ENCODE peak calls at places on chromosomes 2 and 18, in ten cellular contexts. D is M059J; M is A549; X is 8988T; R is stimulated activated CD8-positive, alpha-beta memory T cell treated with anti-CD3 and anti-CD28 coated beads, Interleukin-7, amount 100 ng/mL, for 1 hour; H is A673; Y is T-helper 2 cell; I is RWPE1; K is Caki2; G is NCI-H2171 treated with DMSO at 0.1 percent for 48 hours. O is an unnamed sample.

GRCh38 chr2:112942654-112943002 is 31.7 kb downstream of the IL37 start:
- DNase-seq in K (no peak), X (no peak), I (peak; percentile 36), R (no peak), Y (no peak), H (no peak), M (no peak), G (no peak), D (peak; percentile 53), O (no peak)

GRCh38 chr2:189300917-189301316 is 121.4 kb upstream of the COL5A2 start:
- DNase-seq in H (no peak), D (no peak), X (no peak), G (no peak), Y (no peak), M (no peak), K (no peak), R (no peak), I (no peak), O (no peak)

GRCh38 chr2:139684286-139684860 is 904.2 kb upstream of the NXPH2 start:
- DNase-seq in G (no peak), H (no peak), M (no peak), Y (no peak), D (no peak), I (no peak), R (no peak), X (no peak), K (no peak), O (no peak)

GRCh38 chr2:45578056-45578843 is 32.8 kb downstream of the SRBD1 start:
- DNase-seq in R (no peak), I (no peak), Y (no peak), H (peak; percentile 78), K (no peak), X (no peak), M (peak; percentile 47), D (peak; percentile 34), G (no peak), O (peak; percentile 4)

GRCh38 chr2:1738646-1739302 is 5.5 kb downstream of the PXDN start:
- DNase-seq in G (no peak), Y (no peak), K (no peak), R (no peak), H (no peak), I (no peak), M (no peak), D (no peak), X (no peak), O (no peak)

GRCh38 chr2:240237609-240238151 is 97.2 kb upstream of the OTOS start:
- DNase-seq in X (no peak), K (no peak), Y (no peak), I (peak; percentile 57), H (no peak), G (no peak), D (peak; percentile 65), M (no peak), R (no peak), O (no peak)

GRCh38 chr2:99448556-99448955 is 41.3 kb downstream of the REV1 start:
- DNase-seq in I (peak; percentile 68), M (no peak), Y (no peak), K (no peak), H (no peak), D (peak; percentile 69), X (no peak), G (no peak), R (no peak), O (no peak)

GRCh38 chr2:147108553-147108952 is 736.3 kb upstream of the ACVR2A start:
- DNase-seq in I (no peak), H (peak; percentile 3), M (no peak), R (no peak), D (peak; percentile 3), Y (no peak), G (no peak), K (peak; percentile 78), X (no peak), O (no peak)

GRCh38 chr2:173523497-173523896 is 168.8 kb downstream of the CDCA7 start:
- DNase-seq in X (no peak), H (no peak), D (no peak), I (no peak), G (no peak), M (no peak), Y (no peak), R (no peak), K (no peak), O (no peak)

GRCh38 chr2:75500633-75501032 is 60.1 kb downstream of the EVA1A start:
- DNase-seq in D (peak; percentile 90), H (peak; percentile 77), I (peak; percentile 12), R (no peak), M (no peak), G (no peak), Y (no peak), K (peak; percentile 54), X (no peak), O (no peak)

GRCh38 chr2:219619235-219619634 is 8.2 kb upstream of the SLC4A3 start:
- DNase-seq in G (no peak), M (no peak), I (no peak), D (no peak), H (no peak), Y (no peak), X (no peak), K (no peak), R (no peak), O (no peak)

GRCh38 chr2:64220285-64220684 is 76.1 kb upstream of the PELI1 start:
- DNase-seq in I (no peak), G (no peak), M (no peak), H (no peak), Y (no peak), K (no peak), D (no peak), R (no peak), X (no peak), O (no peak)

GRCh38 chr2:54680397-54681032 is 42.9 kb upstream of the EML6 start:
- DNase-seq in K (no peak), G (no peak), D (peak; percentile 75), I (no peak), H (no peak), X (no peak), R (no peak), M (no peak), Y (no peak), O (no peak)

GRCh38 chr2:150472122-150472899 is 15.2 kb downstream of the RND3 start:
- DNase-seq in K (peak; percentile 87), I (no peak), H (peak; percentile 37), Y (no peak), X (no peak), G (no peak), D (peak; percentile 87), R (no peak), M (peak; percentile 83), O (no peak)

GRCh38 chr2:45342-46130 is 769 bp downstream of the FAM110C start:
- DNase-seq in G (no peak), D (no peak), Y (no peak), X (no peak), M (no peak), R (no peak), H (no peak), I (no peak), K (peak; percentile 22), O (no peak)

GRCh38 chr2:219521066-219521880 is 7.0 kb downstream of the ASIC4 start:
- DNase-seq in H (peak; percentile 73), R (no peak), X (peak; percentile 99), K (peak; percentile 58), Y (no peak), I (peak; percentile 42), M (peak; percentile 60), G (peak; percentile 44), D (peak; percentile 52), O (no peak)

GRCh38 chr2:201866643-201867310 is 60.4 kb downstream of the CDK15 start:
- DNase-seq in D (no peak), X (no peak), M (no peak), I (no peak), R (no peak), K (no peak), H (no peak), G (no peak), Y (no peak), O (no peak)

GRCh38 chr2:219001577-219002394 is 8.6 kb upstream of the CRYBA2 start:
- DNase-seq in H (no peak), K (no peak), I (peak; percentile 65), D (peak; percentile 15), R (no peak), G (peak; percentile 98), X (peak; percentile 45), Y (no peak), M (no peak), O (no peak)

GRCh38 chr18:14577971-14578370 is 34.6 kb upstream of the POTEC start:
- DNase-seq in D (peak; percentile 66), G (no peak), M (no peak), R (no peak), K (no peak), H (no peak), Y (no peak), I (no peak), X (no peak), O (no peak)

GRCh38 chr2:146701183-146701582 is 1143.6 kb upstream of the ACVR2A start:
- DNase-seq in K (no peak), R (no peak), I (no peak), G (no peak), D (no peak), M (peak; percentile 28), Y (no peak), H (peak; percentile 57), X (no peak), O (no peak)

GRCh38 chr2:85713836-85714235 is 19.7 kb downstream of the GNLY start:
- DNase-seq in D (no peak), Y (no peak), X (no peak), G (no peak), R (no peak), I (no peak), M (no peak), H (no peak), K (no peak), O (no peak)

GRCh38 chr18:13301691-13302469 is 83.3 kb downstream of the LDLRAD4 start:
- DNase-seq in G (no peak), H (no peak), R (no peak), I (no peak), Y (no peak), D (peak; percentile 55), X (no peak), K (no peak), M (no peak), O (no peak)

GRCh38 chr2:160484859-160485520 is 8.6 kb downstream of the RBMS1 start:
- DNase-seq in K (no peak), R (no peak), Y (no peak), D (no peak), H (peak; percentile 58), G (no peak), X (no peak), I (no peak), M (no peak), O (no peak)

GRCh38 chr2:206616141-206616540 is 26.1 kb upstream of the FAM237A start:
- DNase-seq in G (no peak), X (no peak), M (peak; percentile 77), D (peak; percentile 65), Y (no peak), H (no peak), R (no peak), I (peak; percentile 26), K (peak; percentile 45), O (no peak)

GRCh38 chr18:46400449-46400848 is 256.6 kb downstream of the LOXHD1 start:
- DNase-seq in D (no peak), K (no peak), I (no peak), Y (no peak), X (no peak), M (no peak), H (no peak), R (no peak), G (peak; percentile 88), O (no peak)

GRCh38 chr18:47985837-47986236 is 55.4 kb upstream of the SMAD2 start:
- DNase-seq in Y (no peak), M (no peak), H (no peak), R (no peak), I (no peak), X (no peak), K (no peak), D (no peak), G (no peak), O (no peak)

GRCh38 chr2:80380767-80381166 is 76.2 kb upstream of the LRRTM1 start:
- DNase-seq in R (no peak), H (no peak), K (no peak), D (no peak), X (no peak), I (no peak), M (no peak), Y (no peak), G (peak; percentile 22), O (no peak)

GRCh38 chr2:191051825-191052778 is 38.1 kb upstream of the STAT1 start:
- DNase-seq in K (peak; percentile 83), H (peak; percentile 71), I (peak; percentile 48), D (peak; percentile 57), G (peak; percentile 63), M (peak; percentile 72), X (no peak), R (no peak), Y (no peak), O (peak; percentile 12)